ENCODE peak calls at places on chromosomes 16 and 17, in five cellular contexts. J, Q, Y, I and U are unnamed samples.

GRCh38 chr16:52568495-52568894 is 21.6 kb upstream of the TOX3 start:
- DNase-seq in I (no peak), J (no peak), Q (no peak), Y (no peak), U (no peak)

GRCh38 chr16:86044241-86044671 is 145.3 kb downstream of the IRF8 start:
- DNase-seq in Q (peak; percentile 15), I (peak; percentile 63), Y (no peak), J (no peak), U (no peak)

GRCh38 chr17:37701424-37702020 is 43.3 kb downstream of the HNF1B start:
- DNase-seq in Y (no peak), J (no peak), I (peak; percentile 25), Q (no peak), U (no peak)

GRCh38 chr17:4739122-4740024 is at the start of the genes CXCL16 and ZMYND15:
- DNase-seq in I (peak; percentile 49), Q (no peak), J (peak; percentile 64), Y (peak; percentile 31), U (peak; percentile 52)

GRCh38 chr17:83071966-83072562 is 7.3 kb upstream of the METRNL start:
- DNase-seq in I (no peak), Y (no peak), J (no peak), Q (no peak), U (no peak)

GRCh38 chr17:36608794-36609497 is 7.6 kb downstream of the MRM1 start:
- DNase-seq in I (peak; percentile 61), J (no peak), Q (peak; percentile 41), Y (peak; percentile 38), U (peak; percentile 27)

GRCh38 chr16:78990309-78990701 is 610.2 kb downstream of the MAF start:
- DNase-seq in I (no peak), J (no peak), Y (no peak), Q (no peak), U (no peak)

GRCh38 chr17:53499277-53499676 is 323.4 kb upstream of the KIF2B start:
- DNase-seq in J (no peak), I (no peak), Y (no peak), Q (no peak), U (no peak)

GRCh38 chr16:84816023-84816422 is 3.8 kb upstream of the CRISPLD2 start:
- DNase-seq in Y (no peak), Q (no peak), J (no peak), I (no peak), U (no peak)

GRCh38 chr17:2749058-2749783 is at the start of gene CCDC92B:
- DNase-seq in I (no peak), Y (no peak), J (no peak), Q (no peak), U (no peak)

GRCh38 chr16:79498928-79499327 is 101.6 kb downstream of the MAF start:
- DNase-seq in J (no peak), I (no peak), Y (no peak), Q (no peak), U (no peak)

GRCh38 chr16:546909-547770 is 13.1 kb upstream of the PRR35 start:
- DNase-seq in Q (no peak), I (peak; percentile 33), Y (no peak), J (peak; percentile 45), U (peak; percentile 68)

GRCh38 chr17:77498056-77498785 is 357.5 kb downstream of the SEC14L1 start:
- DNase-seq in I (no peak), Q (no peak), J (no peak), Y (no peak), U (no peak)